ENCODE peak calls at places on chromosomes 11 and 22, in eight cellular contexts. One of them, this sample, is unnamed.
A peak's percentile ranks its signal among the peaks of the same experiment; 100 is the strongest.

GRCh38 chr22:46058591-46059519 is 81.9 kb upstream of the WNT7B start:
- DNase-seq in lower leg skin: no peak
- DNase-seq in right lobe of liver: peak; percentile 45
- DNase-seq in gastrocnemius medialis: peak; percentile 34
- DNase-seq in transverse colon: peak; percentile 9
- DNase-seq in IMR-90: no peak
- DNase-seq in prostate gland: no peak
- DNase-seq in Peyer's patch: no peak
- DNase-seq in this sample: no peak

GRCh38 chr22:21587803-21588611 is 20.5 kb downstream of the UBE2L3 start:
- DNase-seq in right lobe of liver: no peak
- DNase-seq in IMR-90: peak; percentile 67
- DNase-seq in prostate gland: no peak
- DNase-seq in transverse colon: peak; percentile 22
- DNase-seq in gastrocnemius medialis: no peak
- DNase-seq in lower leg skin: no peak
- DNase-seq in Peyer's patch: peak; percentile 29
- DNase-seq in this sample: no peak

GRCh38 chr11:110565690-110566336 is 136.1 kb downstream of the FDX1 start:
- DNase-seq in prostate gland: peak; percentile 8
- DNase-seq in right lobe of liver: no peak
- DNase-seq in transverse colon: no peak
- DNase-seq in IMR-90: no peak
- DNase-seq in gastrocnemius medialis: no peak
- DNase-seq in lower leg skin: no peak
- DNase-seq in Peyer's patch: no peak
- DNase-seq in this sample: no peak

GRCh38 chr11:42631223-42631843 is 680.5 kb upstream of the API5 start:
- DNase-seq in Peyer's patch: no peak
- DNase-seq in lower leg skin: no peak
- DNase-seq in gastrocnemius medialis: no peak
- DNase-seq in right lobe of liver: no peak
- DNase-seq in prostate gland: no peak
- DNase-seq in transverse colon: no peak
- DNase-seq in IMR-90: no peak
- DNase-seq in this sample: no peak

GRCh38 chr11:14258177-14258935 is 100.6 kb downstream of the RRAS2 start:
- DNase-seq in transverse colon: peak; percentile 60
- DNase-seq in gastrocnemius medialis: no peak
- DNase-seq in right lobe of liver: no peak
- DNase-seq in prostate gland: no peak
- DNase-seq in Peyer's patch: no peak
- DNase-seq in lower leg skin: no peak
- DNase-seq in IMR-90: peak; percentile 75
- DNase-seq in this sample: no peak

GRCh38 chr11:102806296-102806695 is 8.3 kb upstream of the MMP1 start:
- DNase-seq in transverse colon: no peak
- DNase-seq in right lobe of liver: no peak
- DNase-seq in prostate gland: no peak
- DNase-seq in lower leg skin: no peak
- DNase-seq in IMR-90: peak; percentile 50
- DNase-seq in gastrocnemius medialis: no peak
- DNase-seq in Peyer's patch: no peak
- DNase-seq in this sample: no peak

GRCh38 chr22:19596680-19597398 is 72.6 kb upstream of the CLDN5 start:
- DNase-seq in gastrocnemius medialis: no peak
- DNase-seq in lower leg skin: no peak
- DNase-seq in right lobe of liver: no peak
- DNase-seq in transverse colon: no peak
- DNase-seq in IMR-90: no peak
- DNase-seq in Peyer's patch: no peak
- DNase-seq in prostate gland: no peak
- DNase-seq in this sample: no peak

GRCh38 chr11:86592659-86593451 is 79.6 kb downstream of the ME3 start:
- DNase-seq in prostate gland: no peak
- DNase-seq in gastrocnemius medialis: peak; percentile 34
- DNase-seq in IMR-90: peak; percentile 87
- DNase-seq in right lobe of liver: no peak
- DNase-seq in transverse colon: peak; percentile 91
- DNase-seq in Peyer's patch: peak; percentile 34
- DNase-seq in lower leg skin: peak; percentile 64
- DNase-seq in this sample: peak; percentile 75

GRCh38 chr22:43515902-43516301 is 104.1 kb downstream of the MPPED1 start:
- DNase-seq in Peyer's patch: no peak
- DNase-seq in prostate gland: no peak
- DNase-seq in lower leg skin: no peak
- DNase-seq in transverse colon: no peak
- DNase-seq in IMR-90: no peak
- DNase-seq in gastrocnemius medialis: no peak
- DNase-seq in right lobe of liver: no peak
- DNase-seq in this sample: no peak

GRCh38 chr22:19848298-19849224 is 6.1 kb downstream of the GNB1L start:
- DNase-seq in gastrocnemius medialis: peak; percentile 86
- DNase-seq in right lobe of liver: peak; percentile 88
- DNase-seq in prostate gland: no peak
- DNase-seq in IMR-90: no peak
- DNase-seq in Peyer's patch: peak; percentile 16
- DNase-seq in transverse colon: peak; percentile 77
- DNase-seq in lower leg skin: peak; percentile 16
- DNase-seq in this sample: no peak

GRCh38 chr11:79397252-79397651 is 43.6 kb downstream of the TENM4 start:
- DNase-seq in prostate gland: no peak
- DNase-seq in lower leg skin: no peak
- DNase-seq in Peyer's patch: no peak
- DNase-seq in gastrocnemius medialis: no peak
- DNase-seq in transverse colon: no peak
- DNase-seq in right lobe of liver: no peak
- DNase-seq in IMR-90: peak; percentile 61
- DNase-seq in this sample: no peak

GRCh38 chr22:45318558-45319318 is 9.0 kb downstream of the FAM118A start:
- DNase-seq in gastrocnemius medialis: no peak
- DNase-seq in right lobe of liver: no peak
- DNase-seq in IMR-90: peak; percentile 70
- DNase-seq in Peyer's patch: no peak
- DNase-seq in prostate gland: no peak
- DNase-seq in lower leg skin: no peak
- DNase-seq in transverse colon: no peak
- DNase-seq in this sample: no peak

GRCh38 chr22:49592780-49593501 is 234.7 kb downstream of the BRD1 start:
- DNase-seq in Peyer's patch: no peak
- DNase-seq in right lobe of liver: no peak
- DNase-seq in IMR-90: no peak
- DNase-seq in transverse colon: peak; percentile 1
- DNase-seq in prostate gland: no peak
- DNase-seq in lower leg skin: no peak
- DNase-seq in gastrocnemius medialis: peak; percentile 4
- DNase-seq in this sample: no peak

GRCh38 chr11:45146072-45147016 is at the start of gene PRDM11:
- DNase-seq in gastrocnemius medialis: peak; percentile 76
- DNase-seq in Peyer's patch: no peak
- DNase-seq in lower leg skin: no peak
- DNase-seq in IMR-90: peak; percentile 72
- DNase-seq in right lobe of liver: peak; percentile 54
- DNase-seq in prostate gland: peak; percentile 47
- DNase-seq in transverse colon: peak; percentile 76
- DNase-seq in this sample: peak; percentile 88

GRCh38 chr11:87137711-87138110 is 100.0 kb downstream of the TMEM135 start:
- DNase-seq in prostate gland: no peak
- DNase-seq in IMR-90: peak; percentile 64
- DNase-seq in right lobe of liver: no peak
- DNase-seq in gastrocnemius medialis: no peak
- DNase-seq in lower leg skin: no peak
- DNase-seq in transverse colon: no peak
- DNase-seq in Peyer's patch: no peak
- DNase-seq in this sample: no peak

DNA sequence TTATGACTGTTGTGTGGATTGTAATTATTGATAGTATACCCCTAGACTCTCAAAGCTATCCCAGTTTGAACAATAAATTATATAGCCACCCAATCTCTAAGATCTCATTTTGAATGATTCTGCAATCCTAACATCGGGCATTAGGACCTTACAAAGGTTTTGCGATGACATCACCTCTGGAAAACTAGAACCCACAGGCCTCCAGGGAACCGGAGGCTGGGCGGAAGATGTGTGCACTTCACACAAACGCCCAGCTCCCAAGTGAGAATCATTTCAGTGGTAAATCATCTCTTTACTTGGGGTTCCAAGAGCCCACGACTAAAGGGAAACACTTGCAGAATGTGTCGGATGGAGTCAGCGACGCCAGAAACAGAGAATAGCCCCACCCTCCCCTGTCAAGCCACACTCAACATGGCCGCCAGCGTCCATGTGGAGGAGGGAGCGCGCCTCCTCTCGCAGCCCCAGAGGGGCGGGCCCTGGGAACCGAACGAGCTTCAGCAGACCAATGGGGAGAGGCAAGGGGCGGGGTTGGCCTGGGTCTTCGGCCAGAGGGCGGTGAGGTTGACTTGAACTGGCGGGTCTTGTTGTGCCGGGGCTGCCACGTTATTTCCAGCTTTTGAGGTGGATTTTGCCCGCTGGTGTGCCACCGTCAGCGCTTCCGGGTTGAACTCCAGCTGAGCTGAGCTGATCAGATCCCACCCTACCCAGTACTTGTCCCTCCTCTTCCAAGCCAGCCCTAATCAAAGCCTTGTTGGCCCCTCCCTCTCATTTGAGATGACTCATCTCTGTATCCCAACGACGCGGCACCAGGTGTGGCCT is 8.4 kb upstream of the MRPL48 start:
- DNase-seq in Peyer's patch: peak; percentile 97
- DNase-seq in prostate gland: peak; percentile 98
- DNase-seq in right lobe of liver: peak; percentile 100
- DNase-seq in transverse colon: peak; percentile 98
- DNase-seq in lower leg skin: peak; percentile 98
- DNase-seq in gastrocnemius medialis: peak; percentile 98
- DNase-seq in IMR-90: peak; percentile 97
- DNase-seq in this sample: peak; percentile 98
- TF ChIP-seq POLR2A in Peyer's patch: peak; percentile 22
- TF ChIP-seq POLR2A in prostate gland: peak; percentile 67
- TF ChIP-seq POLR2A in right lobe of liver: peak; percentile 71
- TF ChIP-seq POLR2A in transverse colon: peak; percentile 65
- TF ChIP-seq POLR2A in lower leg skin: no peak
- TF ChIP-seq POLR2A in gastrocnemius medialis: peak; percentile 50
- TF ChIP-seq POLR2A in IMR-90: peak; percentile 78
- TF ChIP-seq POLR2A in this sample: peak; percentile 78

GRCh38 chr11:65503923-65504670 is 5.3 kb downstream of the MALAT1 start:
- DNase-seq in IMR-90: peak; percentile 59
- DNase-seq in gastrocnemius medialis: no peak
- DNase-seq in prostate gland: peak; percentile 29
- DNase-seq in lower leg skin: no peak
- DNase-seq in Peyer's patch: no peak
- DNase-seq in right lobe of liver: no peak
- DNase-seq in transverse colon: no peak
- DNase-seq in this sample: peak; percentile 58

GRCh38 chr11:65505434-65506315 is 6.8 kb downstream of the MALAT1 start:
- DNase-seq in Peyer's patch: no peak
- DNase-seq in right lobe of liver: no peak
- DNase-seq in lower leg skin: no peak
- DNase-seq in transverse colon: no peak
- DNase-seq in prostate gland: peak; percentile 45
- DNase-seq in IMR-90: peak; percentile 52
- DNase-seq in gastrocnemius medialis: no peak
- DNase-seq in this sample: no peak

GRCh38 chr11:65504671-65505433 is 6.0 kb downstream of the MALAT1 start:
- DNase-seq in prostate gland: no peak
- DNase-seq in lower leg skin: no peak
- DNase-seq in gastrocnemius medialis: no peak
- DNase-seq in IMR-90: peak; percentile 46
- DNase-seq in right lobe of liver: no peak
- DNase-seq in Peyer's patch: no peak
- DNase-seq in transverse colon: no peak
- DNase-seq in this sample: no peak

GRCh38 chr11:65506316-65506769 is 7.5 kb downstream of the MALAT1 start:
- DNase-seq in lower leg skin: no peak
- DNase-seq in gastrocnemius medialis: no peak
- DNase-seq in prostate gland: no peak
- DNase-seq in right lobe of liver: no peak
- DNase-seq in transverse colon: no peak
- DNase-seq in IMR-90: no peak
- DNase-seq in Peyer's patch: no peak
- DNase-seq in this sample: no peak

GRCh38 chr11:65506770-65507485 is 8.1 kb downstream of the MALAT1 start:
- DNase-seq in right lobe of liver: no peak
- DNase-seq in transverse colon: peak; percentile 74
- DNase-seq in Peyer's patch: peak; percentile 60
- DNase-seq in prostate gland: peak; percentile 75
- DNase-seq in IMR-90: peak; percentile 95
- DNase-seq in gastrocnemius medialis: peak; percentile 63
- DNase-seq in lower leg skin: no peak
- DNase-seq in this sample: peak; percentile 81
- TF ChIP-seq POLR2A in right lobe of liver: peak; percentile 73
- TF ChIP-seq POLR2A in transverse colon: peak; percentile 80
- TF ChIP-seq POLR2A in Peyer's patch: peak; percentile 13
- TF ChIP-seq POLR2A in prostate gland: peak; percentile 6
- TF ChIP-seq POLR2A in IMR-90: no peak
- TF ChIP-seq POLR2A in gastrocnemius medialis: peak; percentile 56
- TF ChIP-seq POLR2A in lower leg skin: no peak
- TF ChIP-seq POLR2A in this sample: peak; percentile 95

GRCh38 chr11:75144716-75145014 is 6.2 kb upstream of the SLCO2B1 start:
- DNase-seq in gastrocnemius medialis: no peak
- DNase-seq in IMR-90: no peak
- DNase-seq in lower leg skin: no peak
- DNase-seq in Peyer's patch: no peak
- DNase-seq in transverse colon: no peak
- DNase-seq in prostate gland: no peak
- DNase-seq in right lobe of liver: no peak
- DNase-seq in this sample: no peak

GRCh38 chr11:75143420-75143731 is 7.5 kb upstream of the SLCO2B1 start:
- DNase-seq in prostate gland: no peak
- DNase-seq in transverse colon: no peak
- DNase-seq in gastrocnemius medialis: no peak
- DNase-seq in lower leg skin: no peak
- DNase-seq in IMR-90: no peak
- DNase-seq in right lobe of liver: no peak
- DNase-seq in Peyer's patch: no peak
- DNase-seq in this sample: no peak

GRCh38 chr11:75140269-75141138 is 10.4 kb upstream of the SLCO2B1 start:
- DNase-seq in Peyer's patch: peak; percentile 74
- DNase-seq in prostate gland: peak; percentile 29
- DNase-seq in lower leg skin: peak; percentile 35
- DNase-seq in right lobe of liver: peak; percentile 77
- DNase-seq in transverse colon: peak; percentile 72
- DNase-seq in IMR-90: peak; percentile 11
- DNase-seq in gastrocnemius medialis: no peak
- DNase-seq in this sample: peak; percentile 56

GRCh38 chr11:75141166-75141565 is 9.7 kb upstream of the SLCO2B1 start:
- DNase-seq in gastrocnemius medialis: no peak
- DNase-seq in Peyer's patch: no peak
- DNase-seq in right lobe of liver: peak; percentile 31
- DNase-seq in lower leg skin: peak; percentile 11
- DNase-seq in IMR-90: no peak
- DNase-seq in transverse colon: no peak
- DNase-seq in prostate gland: no peak
- DNase-seq in this sample: no peak

GRCh38 chr11:75142714-75143419 is 8.0 kb upstream of the SLCO2B1 start:
- DNase-seq in IMR-90: peak; percentile 95
- DNase-seq in Peyer's patch: peak; percentile 74
- DNase-seq in lower leg skin: peak; percentile 76
- DNase-seq in gastrocnemius medialis: peak; percentile 58
- DNase-seq in right lobe of liver: peak; percentile 55
- DNase-seq in prostate gland: no peak
- DNase-seq in transverse colon: peak; percentile 70
- DNase-seq in this sample: peak; percentile 74
- TF ChIP-seq POLR2A in IMR-90: no peak
- TF ChIP-seq POLR2A in Peyer's patch: no peak
- TF ChIP-seq POLR2A in lower leg skin: no peak
- TF ChIP-seq POLR2A in gastrocnemius medialis: no peak
- TF ChIP-seq POLR2A in right lobe of liver: no peak
- TF ChIP-seq POLR2A in prostate gland: no peak
- TF ChIP-seq POLR2A in transverse colon: no peak
- TF ChIP-seq POLR2A in this sample: no peak

GRCh38 chr22:36028646-36029405 is at the start of gene RBFOX2:
- DNase-seq in prostate gland: peak; percentile 97
- DNase-seq in IMR-90: peak; percentile 95
- DNase-seq in lower leg skin: peak; percentile 92
- DNase-seq in Peyer's patch: peak; percentile 61
- DNase-seq in gastrocnemius medialis: peak; percentile 97
- DNase-seq in right lobe of liver: peak; percentile 99
- DNase-seq in transverse colon: peak; percentile 97
- DNase-seq in this sample: peak; percentile 79
- TF ChIP-seq POLR2A in prostate gland: peak; percentile 55
- TF ChIP-seq POLR2A in IMR-90: peak; percentile 52
- TF ChIP-seq POLR2A in lower leg skin: no peak
- TF ChIP-seq POLR2A in Peyer's patch: no peak
- TF ChIP-seq POLR2A in gastrocnemius medialis: peak; percentile 67
- TF ChIP-seq POLR2A in right lobe of liver: peak; percentile 57
- TF ChIP-seq POLR2A in transverse colon: peak; percentile 35
- TF ChIP-seq POLR2A in this sample: no peak

This sample was measured in erythroblast.